ENCODE peak calls at places on chromosomes 13 and 19, in four cellular contexts. A, D, W and F are unnamed samples.

GRCh38 chr19:56942749-56943148 is 102.2 kb upstream of the PEG3 start:
- DNase-seq in W (peak; percentile 49), A (peak; percentile 65), D (no peak), F (no peak)

GRCh38 chr19:5926641-5927438 is 12.8 kb downstream of the CAPS start:
- DNase-seq in D (peak; percentile 25), W (no peak), A (peak; percentile 52), F (no peak)

GRCh38 chr13:101875717-101876393 is 423.4 kb downstream of the ITGBL1 start:
- DNase-seq in W (no peak), D (no peak), A (peak; percentile 52), F (no peak)

GRCh38 chr19:29671393-29672076 is 6.3 kb downstream of the PLEKHF1 start:
- DNase-seq in A (peak; percentile 74), D (peak; percentile 48), W (no peak), F (no peak)

GRCh38 chr19:44800461-44800860 is 8.4 kb upstream of the BCAM start:
- DNase-seq in A (peak; percentile 89), W (peak; percentile 89), D (peak; percentile 89), F (peak; percentile 87)

GRCh38 chr19:30788105-30788765 is 416.1 kb downstream of the ZNF536 start:
- DNase-seq in D (no peak), W (no peak), A (no peak), F (no peak)

GRCh38 chr13:86002921-86003488 is 203.8 kb upstream of the SLITRK6 start:
- DNase-seq in A (no peak), D (no peak), W (no peak), F (no peak)

GRCh38 chr13:61727714-61728275 is 312.1 kb upstream of the PCDH20 start:
- DNase-seq in W (no peak), D (no peak), A (no peak), F (no peak)

GRCh38 chr13:101218484-101218883 is 197.8 kb downstream of the NALCN start:
- DNase-seq in D (no peak), A (no peak), W (no peak), F (no peak)

GRCh38 chr13:113897161-113897560 is 33.3 kb upstream of the GAS6 start:
- DNase-seq in A (peak; percentile 47), D (no peak), W (no peak), F (no peak)

GRCh38 chr13:30743319-30744055 is 8.1 kb downstream of the ALOX5AP start:
- DNase-seq in W (peak; percentile 47), D (peak; percentile 12), A (no peak), F (no peak)

GRCh38 chr13:25981060-25981459 is 70.8 kb downstream of the SHISA2 start:
- DNase-seq in A (no peak), D (no peak), W (no peak), F (no peak)

GRCh38 chr13:98780451-98780850 is 28.0 kb upstream of the SLC15A1 start:
- DNase-seq in A (no peak), D (no peak), W (no peak), F (no peak)

GRCh38 chr19:43755256-43755801 is 567 bp upstream of the SMG9 start:
- DNase-seq in D (peak; percentile 85), W (peak; percentile 82), A (peak; percentile 77), F (no peak)

GRCh38 chr19:54561840-54562239 is 11.8 kb upstream of the LILRA2 start:
- DNase-seq in A (no peak), W (no peak), D (no peak), F (no peak)

GRCh38 chr13:76025392-76025791 is 389.3 kb downstream of the LMO7 start:
- DNase-seq in A (no peak), W (no peak), D (no peak), F (no peak)

GRCh38 chr13:105565328-105565727 is 970.1 kb downstream of the EFNB2 start:
- DNase-seq in A (no peak), W (no peak), D (no peak), F (no peak)

GRCh38 chr13:99432637-99433542 is 68.4 kb upstream of the TM9SF2 start:
- DNase-seq in D (peak; percentile 38), A (no peak), W (peak; percentile 87), F (no peak)

GRCh38 chr19:1104452-1105216 is 840 bp downstream of the GPX4 start:
- DNase-seq in W (peak; percentile 88), D (peak; percentile 79), A (peak; percentile 73), F (no peak)

GRCh38 chr13:53198017-53198416 is 169.4 kb downstream of the OLFM4 start:
- DNase-seq in D (no peak), A (no peak), W (no peak), F (no peak)

GRCh38 chr13:78241278-78241919 is 322.8 kb upstream of the EDNRB start:
- DNase-seq in W (peak; percentile 14), A (no peak), D (peak; percentile 16), F (peak; percentile 13)

GRCh38 chr13:46126552-46127171 is 21.8 kb upstream of the CPB2 start:
- DNase-seq in A (peak; percentile 73), W (peak; percentile 71), D (peak; percentile 88), F (peak; percentile 70)

GRCh38 chr19:7349961-7350711 is 1.4 kb downstream of the ARHGEF18 start:
- DNase-seq in D (no peak), A (no peak), W (no peak), F (no peak)

GRCh38 chr13:47121092-47121763 is 224.4 kb upstream of the HTR2A start:
- DNase-seq in D (no peak), A (no peak), W (no peak), F (no peak)

GRCh38 chr19:17455711-17456123 is 5.0 kb downstream of the NXNL1 start:
- DNase-seq in A (no peak), W (peak; percentile 35), D (no peak), F (no peak)

GRCh38 chr13:29104461-29104860 is 284.3 kb downstream of the MTUS2 start:
- DNase-seq in A (no peak), W (no peak), D (no peak), F (no peak)

GRCh38 chr13:98297043-98297442 is 120.0 kb upstream of the RNF113B start:
- DNase-seq in A (no peak), W (no peak), D (no peak), F (no peak)

GRCh38 chr13:105377452-105377851 is 1158.0 kb downstream of the EFNB2 start:
- DNase-seq in D (no peak), A (no peak), W (no peak), F (no peak)

GRCh38 chr13:38872693-38873092 is 117.9 kb downstream of the STOML3 start:
- DNase-seq in W (no peak), D (peak; percentile 72), A (no peak), F (peak; percentile 29)

GRCh38 chr13:22176968-22177545 is 506.2 kb downstream of the FGF9 start:
- DNase-seq in A (no peak), W (peak; percentile 54), D (no peak), F (no peak)

GRCh38 chr19:45113628-45114027 is 20.6 kb downstream of the PPP1R37 start:
- DNase-seq in W (no peak), A (peak; percentile 83), D (peak; percentile 48), F (no peak)

GRCh38 chr13:53775807-53776206 is 747.2 kb downstream of the OLFM4 start:
- DNase-seq in W (no peak), D (no peak), A (no peak), F (no peak)

DNA sequence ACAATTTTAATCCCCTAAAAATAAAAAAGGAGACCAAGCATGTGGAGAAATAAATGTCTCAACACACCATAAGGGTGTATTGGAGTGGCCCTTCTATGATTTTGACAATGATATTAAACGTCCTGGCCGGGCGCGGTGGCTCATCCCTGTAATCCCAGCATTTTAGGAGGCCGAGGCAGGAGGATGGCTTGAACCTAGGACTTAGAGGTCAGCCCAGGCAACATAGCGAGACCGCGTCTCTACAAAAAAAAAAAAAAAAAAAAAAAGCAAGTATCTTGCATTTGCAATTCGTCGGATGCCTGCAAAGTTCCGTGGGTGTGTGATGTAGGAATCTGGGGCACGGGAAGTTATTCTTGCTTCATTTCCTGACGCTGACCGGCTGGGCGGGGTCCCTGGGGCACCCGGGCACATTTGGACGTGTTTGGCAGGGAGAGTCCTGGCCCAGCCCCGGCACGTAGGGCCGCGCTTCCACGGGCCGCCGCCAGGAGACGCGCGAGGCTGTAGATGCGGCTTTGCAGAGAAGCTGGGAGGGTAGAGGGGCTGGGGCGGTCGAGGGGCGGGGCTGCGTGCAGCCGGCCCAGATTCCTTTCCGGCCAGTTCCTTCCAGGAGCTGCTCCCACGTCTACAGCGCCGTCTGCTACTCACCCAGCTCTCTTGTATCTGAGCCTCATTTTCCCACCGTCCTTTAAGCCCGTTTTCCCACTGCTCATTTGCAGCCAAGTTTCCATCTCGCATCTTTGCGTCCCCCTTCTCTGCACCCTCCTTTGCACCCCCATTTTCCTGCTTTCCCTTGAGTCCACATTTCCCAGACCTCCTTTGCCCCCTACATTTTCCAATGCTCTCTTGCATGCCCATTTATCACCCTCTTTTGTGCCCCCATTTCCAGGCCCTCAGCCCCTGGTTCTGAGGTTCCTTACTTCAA is 2.2 kb upstream of the TSPAN16 start:
- DNase-seq in A (peak; percentile 93), W (peak; percentile 94), D (peak; percentile 96), F (peak; percentile 84)
- H3K4me3 ChIP-seq in A (peak overlapping the region; percentile 51), W (peak overlapping the region; percentile 5), D (no peak overlapping the region), F (no peak overlapping the region)

DNA sequence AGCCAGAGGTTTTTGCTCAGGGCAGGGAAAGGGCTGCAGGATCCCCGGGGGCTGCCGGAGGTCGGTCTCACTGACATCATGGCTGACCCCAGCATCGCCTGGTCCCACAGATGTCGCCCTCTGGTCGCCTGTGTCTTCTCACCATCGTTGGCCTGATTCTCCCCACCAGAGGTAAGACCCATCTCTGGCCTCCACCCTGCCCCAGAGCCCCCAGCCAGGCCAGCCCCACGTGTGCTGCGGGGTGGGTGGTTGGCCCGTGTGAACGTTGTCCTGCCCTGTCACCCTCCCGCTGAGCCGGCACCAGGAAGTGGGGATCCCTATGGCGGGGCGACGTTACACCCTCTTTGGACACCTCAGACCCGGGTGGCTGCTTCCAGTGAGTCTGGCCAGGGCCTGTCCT is 906 bp downstream of the FXYD5 start:
- DNase-seq in D (no peak), A (no peak), W (no peak), F (no peak)
- H3K27ac ChIP-seq in D (no peak overlapping the region), A (peak overlapping the region; percentile 77), W (no peak overlapping the region), F (no peak overlapping the region)

DNA sequence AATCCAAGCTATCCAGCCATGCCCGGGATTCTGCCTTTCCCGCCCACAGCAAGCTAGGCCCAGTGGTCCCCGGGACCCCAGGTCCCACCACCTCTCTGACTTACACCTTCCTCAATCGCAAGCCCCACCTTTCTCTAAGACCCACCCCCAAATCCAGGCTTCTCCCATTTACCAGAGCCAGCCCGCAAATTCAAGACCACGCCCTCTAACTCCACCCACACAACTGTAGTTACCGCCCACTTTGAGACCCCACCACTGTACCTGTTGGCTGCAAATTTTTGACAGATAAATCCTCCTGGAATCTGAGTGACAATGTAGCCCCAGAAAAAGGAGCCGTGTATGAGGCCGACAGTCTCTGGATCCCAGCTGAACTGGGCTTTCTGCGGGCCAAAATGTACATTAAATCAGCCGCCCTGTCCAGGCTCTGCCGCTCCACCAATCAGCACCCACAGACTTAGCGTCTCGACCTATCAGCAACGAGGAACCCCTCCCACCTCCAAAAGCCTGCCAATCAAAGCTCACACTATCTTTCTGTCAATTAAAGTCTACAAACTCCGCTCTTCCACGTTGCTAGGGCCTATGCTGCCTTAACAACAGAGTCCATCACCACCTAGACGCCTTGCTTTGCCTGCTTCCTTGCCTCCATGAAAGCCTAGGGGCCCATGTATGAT is 6.3 kb downstream of the SLC17A7 start:
- DNase-seq in W (no peak), A (no peak), D (no peak), F (no peak)
- H3K27me3 ChIP-seq in W (peaks cover 72% of the 10 kb centered on the region), A (peaks cover 72% of the 10 kb centered on the region), D (peaks cover 5% of the 10 kb centered on the region), F (peaks cover 19% of the 10 kb centered on the region)

GRCh38 chr13:40985596-40986327 is 33.4 kb downstream of the ELF1 start:
- DNase-seq in W (no peak), D (no peak), A (no peak), F (no peak)

GRCh38 chr13:40983269-40983668 is 35.8 kb downstream of the ELF1 start:
- DNase-seq in W (no peak), A (no peak), D (no peak), F (no peak)

GRCh38 chr13:40982772-40983171 is 36.3 kb downstream of the ELF1 start:
- DNase-seq in W (peak; percentile 49), D (no peak), A (no peak), F (no peak)

GRCh38 chr13:40984670-40985366 is 34.3 kb downstream of the ELF1 start:
- DNase-seq in A (no peak), W (no peak), D (no peak), F (no peak)

GRCh38 chr13:40983725-40984669 is 35.1 kb downstream of the ELF1 start:
- DNase-seq in D (no peak), W (no peak), A (no peak), F (no peak)
- H3K4me3 ChIP-seq in D (no peak overlapping the region), W (peak overlapping the region; percentile 52), A (peak overlapping the region; percentile 52), F (no peak overlapping the region)